ENCODE peak calls at places on chromosome 21, in ten cellular contexts. One of them, this sample, is unnamed.
A peak's percentile ranks its signal among the peaks of the same experiment; 100 is the strongest.

GRCh38 chr21:41141031-41141457 is 26.9 kb upstream of the BACE2 start:
- DNase-seq in hepatocyte: no peak
- DNase-seq in HepG2: no peak
- DNase-seq in PC-3: peak; percentile 77
- DNase-seq in H9: no peak
- DNase-seq in OCI-LY7: no peak
- DNase-seq in mammary epithelial cell: peak; percentile 69
- DNase-seq in IMR-90: peak; percentile 20
- DNase-seq in endothelial cell of umbilical vein: peak; percentile 40
- DNase-seq in astrocyte: peak; percentile 81
- DNase-seq in this sample: no peak

GRCh38 chr21:41167348-41168342 is at the start of gene BACE2:
- DNase-seq in mammary epithelial cell: peak; percentile 79
- DNase-seq in endothelial cell of umbilical vein: peak; percentile 72
- DNase-seq in H9: peak; percentile 74
- DNase-seq in PC-3: peak; percentile 74
- DNase-seq in IMR-90: peak; percentile 68
- DNase-seq in HepG2: no peak
- DNase-seq in OCI-LY7: no peak
- DNase-seq in hepatocyte: peak; percentile 91
- DNase-seq in astrocyte: peak; percentile 61
- DNase-seq in this sample: no peak

GRCh38 chr21:34728479-34728878 is 59.7 kb downstream of the CLIC6 start:
- DNase-seq in hepatocyte: no peak
- DNase-seq in mammary epithelial cell: no peak
- DNase-seq in PC-3: peak; percentile 21
- DNase-seq in HepG2: no peak
- DNase-seq in astrocyte: no peak
- DNase-seq in endothelial cell of umbilical vein: no peak
- DNase-seq in H9: no peak
- DNase-seq in OCI-LY7: no peak
- DNase-seq in IMR-90: no peak
- DNase-seq in this sample: no peak

GRCh38 chr21:42381347-42381984 is 14.4 kb downstream of the TMPRSS3 start:
- DNase-seq in hepatocyte: peak; percentile 71
- DNase-seq in astrocyte: peak; percentile 6
- DNase-seq in HepG2: peak; percentile 69
- DNase-seq in endothelial cell of umbilical vein: peak; percentile 31
- DNase-seq in mammary epithelial cell: peak; percentile 48
- DNase-seq in H9: peak; percentile 76
- DNase-seq in IMR-90: peak; percentile 46
- DNase-seq in PC-3: peak; percentile 77
- DNase-seq in OCI-LY7: peak; percentile 64
- DNase-seq in this sample: peak; percentile 82

GRCh38 chr21:33824156-33824941 is 91.3 kb downstream of the ATP5PO start:
- DNase-seq in IMR-90: no peak
- DNase-seq in hepatocyte: no peak
- DNase-seq in endothelial cell of umbilical vein: no peak
- DNase-seq in H9: no peak
- DNase-seq in astrocyte: peak; percentile 20
- DNase-seq in mammary epithelial cell: no peak
- DNase-seq in PC-3: no peak
- DNase-seq in HepG2: no peak
- DNase-seq in OCI-LY7: no peak
- DNase-seq in this sample: no peak

GRCh38 chr21:25670726-25671125 is 31.7 kb downstream of the JAM2 start:
- DNase-seq in IMR-90: peak; percentile 30
- DNase-seq in mammary epithelial cell: peak; percentile 3
- DNase-seq in astrocyte: peak; percentile 53
- DNase-seq in PC-3: no peak
- DNase-seq in hepatocyte: no peak
- DNase-seq in HepG2: no peak
- DNase-seq in OCI-LY7: no peak
- DNase-seq in H9: no peak
- DNase-seq in endothelial cell of umbilical vein: peak; percentile 73
- DNase-seq in this sample: no peak

GRCh38 chr21:32403201-32403701 is 9.3 kb upstream of the EVA1C start:
- DNase-seq in endothelial cell of umbilical vein: peak; percentile 86
- DNase-seq in HepG2: peak; percentile 48
- DNase-seq in hepatocyte: peak; percentile 83
- DNase-seq in IMR-90: peak; percentile 73
- DNase-seq in OCI-LY7: peak; percentile 70
- DNase-seq in H9: peak; percentile 67
- DNase-seq in astrocyte: peak; percentile 42
- DNase-seq in mammary epithelial cell: peak; percentile 47
- DNase-seq in PC-3: peak; percentile 88
- DNase-seq in this sample: peak; percentile 86

GRCh38 chr21:42038393-42038792 is 28.2 kb upstream of the ZBTB21 start:
- DNase-seq in IMR-90: no peak
- DNase-seq in hepatocyte: no peak
- DNase-seq in mammary epithelial cell: no peak
- DNase-seq in endothelial cell of umbilical vein: no peak
- DNase-seq in astrocyte: no peak
- DNase-seq in HepG2: no peak
- DNase-seq in H9: no peak
- DNase-seq in PC-3: no peak
- DNase-seq in OCI-LY7: no peak
- DNase-seq in this sample: no peak

GRCh38 chr21:16707274-16707673 is 805.6 kb upstream of the CXADR start:
- DNase-seq in mammary epithelial cell: no peak
- DNase-seq in PC-3: no peak
- DNase-seq in endothelial cell of umbilical vein: no peak
- DNase-seq in astrocyte: no peak
- DNase-seq in IMR-90: no peak
- DNase-seq in HepG2: no peak
- DNase-seq in OCI-LY7: no peak
- DNase-seq in hepatocyte: no peak
- DNase-seq in H9: no peak
- DNase-seq in this sample: no peak

GRCh38 chr21:16713331-16714114 is 799.3 kb upstream of the CXADR start:
- DNase-seq in IMR-90: peak; percentile 13
- DNase-seq in PC-3: no peak
- DNase-seq in H9: no peak
- DNase-seq in OCI-LY7: no peak
- DNase-seq in mammary epithelial cell: no peak
- DNase-seq in endothelial cell of umbilical vein: peak; percentile 69
- DNase-seq in astrocyte: peak; percentile 7
- DNase-seq in HepG2: no peak
- DNase-seq in hepatocyte: no peak
- DNase-seq in this sample: no peak

GRCh38 chr21:16708431-16708830 is 804.4 kb upstream of the CXADR start:
- DNase-seq in astrocyte: peak; percentile 36
- DNase-seq in OCI-LY7: no peak
- DNase-seq in IMR-90: peak; percentile 29
- DNase-seq in H9: no peak
- DNase-seq in HepG2: no peak
- DNase-seq in endothelial cell of umbilical vein: peak; percentile 7
- DNase-seq in hepatocyte: no peak
- DNase-seq in mammary epithelial cell: no peak
- DNase-seq in PC-3: no peak
- DNase-seq in this sample: no peak

GRCh38 chr21:16709866-16710550 is 802.8 kb upstream of the CXADR start:
- DNase-seq in HepG2: peak; percentile 16
- DNase-seq in H9: no peak
- DNase-seq in OCI-LY7: no peak
- DNase-seq in hepatocyte: no peak
- DNase-seq in PC-3: no peak
- DNase-seq in IMR-90: peak; percentile 77
- DNase-seq in endothelial cell of umbilical vein: no peak
- DNase-seq in mammary epithelial cell: no peak
- DNase-seq in astrocyte: peak; percentile 76
- DNase-seq in this sample: no peak
- H3K27ac ChIP-seq in HepG2: no peak overlapping the region
- H3K27ac ChIP-seq in H9: no peak overlapping the region
- H3K27ac ChIP-seq in OCI-LY7: no peak overlapping the region
- H3K27ac ChIP-seq in hepatocyte: peak overlapping the region; percentile 20
- H3K27ac ChIP-seq in PC-3: no peak overlapping the region
- H3K27ac ChIP-seq in IMR-90: no peak overlapping the region
- H3K27ac ChIP-seq in endothelial cell of umbilical vein: no peak overlapping the region
- H3K27ac ChIP-seq in mammary epithelial cell: no peak overlapping the region
- H3K27ac ChIP-seq in astrocyte: no peak overlapping the region
- H3K27ac ChIP-seq in this sample: no peak overlapping the region

GRCh38 chr21:37446552-37446951 is 80.0 kb downstream of the DYRK1A start:
- DNase-seq in endothelial cell of umbilical vein: no peak
- DNase-seq in OCI-LY7: no peak
- DNase-seq in hepatocyte: no peak
- DNase-seq in H9: no peak
- DNase-seq in astrocyte: no peak
- DNase-seq in mammary epithelial cell: no peak
- DNase-seq in HepG2: no peak
- DNase-seq in PC-3: no peak
- DNase-seq in IMR-90: no peak
- DNase-seq in this sample: no peak

GRCh38 chr21:37445228-37445627 is 78.7 kb downstream of the DYRK1A start:
- DNase-seq in OCI-LY7: no peak
- DNase-seq in hepatocyte: no peak
- DNase-seq in mammary epithelial cell: no peak
- DNase-seq in astrocyte: peak; percentile 74
- DNase-seq in H9: no peak
- DNase-seq in IMR-90: peak; percentile 62
- DNase-seq in HepG2: no peak
- DNase-seq in endothelial cell of umbilical vein: no peak
- DNase-seq in PC-3: no peak
- DNase-seq in this sample: no peak

GRCh38 chr21:37450385-37451044 is 83.9 kb downstream of the DYRK1A start:
- DNase-seq in PC-3: peak; percentile 70
- DNase-seq in astrocyte: peak; percentile 62
- DNase-seq in mammary epithelial cell: peak; percentile 60
- DNase-seq in IMR-90: peak; percentile 58
- DNase-seq in endothelial cell of umbilical vein: peak; percentile 64
- DNase-seq in hepatocyte: no peak
- DNase-seq in OCI-LY7: no peak
- DNase-seq in HepG2: no peak
- DNase-seq in H9: no peak
- DNase-seq in this sample: no peak

GRCh38 chr21:37449302-37449937 is 82.8 kb downstream of the DYRK1A start:
- DNase-seq in IMR-90: no peak
- DNase-seq in astrocyte: no peak
- DNase-seq in hepatocyte: no peak
- DNase-seq in OCI-LY7: no peak
- DNase-seq in H9: no peak
- DNase-seq in HepG2: no peak
- DNase-seq in PC-3: no peak
- DNase-seq in mammary epithelial cell: no peak
- DNase-seq in endothelial cell of umbilical vein: no peak
- DNase-seq in this sample: no peak

GRCh38 chr21:37447288-37447936 is 80.8 kb downstream of the DYRK1A start:
- DNase-seq in mammary epithelial cell: no peak
- DNase-seq in H9: no peak
- DNase-seq in OCI-LY7: no peak
- DNase-seq in astrocyte: no peak
- DNase-seq in HepG2: no peak
- DNase-seq in endothelial cell of umbilical vein: no peak
- DNase-seq in PC-3: no peak
- DNase-seq in IMR-90: no peak
- DNase-seq in hepatocyte: no peak
- DNase-seq in this sample: no peak
- H4K20me1 ChIP-seq in mammary epithelial cell: no peaks in the 10 kb centered on the region
- H4K20me1 ChIP-seq in H9: peaks cover 3% of the 10 kb centered on the region
- H4K20me1 ChIP-seq in OCI-LY7: peaks cover 36% of the 10 kb centered on the region
- H4K20me1 ChIP-seq in astrocyte: peaks cover 84% of the 10 kb centered on the region
- H4K20me1 ChIP-seq in HepG2: peaks cover 47% of the 10 kb centered on the region
- H4K20me1 ChIP-seq in endothelial cell of umbilical vein: peaks cover 12% of the 10 kb centered on the region
- H4K20me1 ChIP-seq in PC-3: peaks cover 81% of the 10 kb centered on the region
- H4K20me1 ChIP-seq in IMR-90: peaks cover 85% of the 10 kb centered on the region
- H4K20me1 ChIP-seq in hepatocyte: peaks cover 96% of the 10 kb centered on the region
- H4K20me1 ChIP-seq in this sample: peaks cover 16% of the 10 kb centered on the region

GRCh38 chr21:45979141-45979631 is 2.4 kb upstream of the COL6A1 start:
- DNase-seq in hepatocyte: no peak
- DNase-seq in mammary epithelial cell: no peak
- DNase-seq in H9: peak; percentile 38
- DNase-seq in HepG2: no peak
- DNase-seq in endothelial cell of umbilical vein: no peak
- DNase-seq in PC-3: peak; percentile 79
- DNase-seq in OCI-LY7: no peak
- DNase-seq in astrocyte: no peak
- DNase-seq in IMR-90: no peak
- DNase-seq in this sample: no peak

GRCh38 chr21:45976666-45977335 is 4.8 kb upstream of the COL6A1 start:
- DNase-seq in H9: peak; percentile 41
- DNase-seq in mammary epithelial cell: no peak
- DNase-seq in astrocyte: no peak
- DNase-seq in hepatocyte: no peak
- DNase-seq in IMR-90: no peak
- DNase-seq in HepG2: no peak
- DNase-seq in endothelial cell of umbilical vein: no peak
- DNase-seq in OCI-LY7: no peak
- DNase-seq in PC-3: no peak
- DNase-seq in this sample: no peak

GRCh38 chr21:45975017-45975595 is 6.5 kb upstream of the COL6A1 start:
- DNase-seq in PC-3: peak; percentile 70
- DNase-seq in mammary epithelial cell: peak; percentile 16
- DNase-seq in OCI-LY7: no peak
- DNase-seq in astrocyte: peak; percentile 45
- DNase-seq in IMR-90: peak; percentile 43
- DNase-seq in hepatocyte: peak; percentile 74
- DNase-seq in HepG2: no peak
- DNase-seq in H9: peak; percentile 69
- DNase-seq in endothelial cell of umbilical vein: no peak
- DNase-seq in this sample: no peak

GRCh38 chr21:45979651-45980050 is 1.9 kb upstream of the COL6A1 start:
- DNase-seq in mammary epithelial cell: no peak
- DNase-seq in endothelial cell of umbilical vein: no peak
- DNase-seq in OCI-LY7: no peak
- DNase-seq in PC-3: peak; percentile 11
- DNase-seq in IMR-90: no peak
- DNase-seq in H9: no peak
- DNase-seq in hepatocyte: no peak
- DNase-seq in HepG2: no peak
- DNase-seq in astrocyte: no peak
- DNase-seq in this sample: no peak

DNA sequence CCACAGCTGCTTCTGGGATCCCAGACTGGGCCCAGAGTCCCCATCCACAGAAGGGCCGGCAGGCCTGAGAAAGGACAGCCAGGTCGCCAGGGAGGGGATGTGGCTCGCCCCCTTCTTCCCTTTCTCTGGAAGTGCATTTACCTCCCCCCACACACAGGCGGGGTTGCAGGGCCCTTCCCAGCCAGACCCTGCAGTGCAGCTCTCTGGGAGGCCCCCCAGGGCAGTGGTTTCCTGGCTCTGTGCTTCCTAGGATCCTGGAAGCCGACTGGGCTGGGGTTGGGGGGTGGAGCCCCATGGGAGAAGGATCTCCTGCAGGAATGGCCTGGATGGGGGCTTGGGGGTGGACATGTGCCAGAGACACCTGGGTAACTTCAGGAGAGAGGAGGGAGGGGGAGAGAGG is 4.2 kb upstream of the COL6A1 start:
- DNase-seq in OCI-LY7: no peak
- DNase-seq in hepatocyte: no peak
- DNase-seq in IMR-90: no peak
- DNase-seq in astrocyte: no peak
- DNase-seq in mammary epithelial cell: no peak
- DNase-seq in PC-3: no peak
- DNase-seq in H9: peak; percentile 71
- DNase-seq in HepG2: no peak
- DNase-seq in endothelial cell of umbilical vein: no peak
- DNase-seq in this sample: no peak
- H3K27ac ChIP-seq in OCI-LY7: no peak overlapping the region
- H3K27ac ChIP-seq in hepatocyte: peak overlapping the region; percentile 88
- H3K27ac ChIP-seq in IMR-90: peak overlapping the region; percentile 4
- H3K27ac ChIP-seq in astrocyte: no peak overlapping the region
- H3K27ac ChIP-seq in mammary epithelial cell: no peak overlapping the region
- H3K27ac ChIP-seq in PC-3: no peak overlapping the region
- H3K27ac ChIP-seq in H9: no peak overlapping the region
- H3K27ac ChIP-seq in HepG2: no peak overlapping the region
- H3K27ac ChIP-seq in endothelial cell of umbilical vein: no peak overlapping the region
- H3K27ac ChIP-seq in this sample: no peak overlapping the region

GRCh38 chr21:37183749-37184148 is 83.4 kb downstream of the VPS26C start:
- DNase-seq in hepatocyte: no peak
- DNase-seq in H9: no peak
- DNase-seq in astrocyte: no peak
- DNase-seq in endothelial cell of umbilical vein: no peak
- DNase-seq in HepG2: no peak
- DNase-seq in IMR-90: no peak
- DNase-seq in mammary epithelial cell: no peak
- DNase-seq in OCI-LY7: no peak
- DNase-seq in PC-3: no peak
- DNase-seq in this sample: no peak
- H4K20me1 ChIP-seq in hepatocyte: peaks cover 10% of the 10 kb centered on the region
- H4K20me1 ChIP-seq in H9: no peaks in the 10 kb centered on the region
- H4K20me1 ChIP-seq in astrocyte: peaks cover 63% of the 10 kb centered on the region
- H4K20me1 ChIP-seq in endothelial cell of umbilical vein: no peaks in the 10 kb centered on the region
- H4K20me1 ChIP-seq in HepG2: no peaks in the 10 kb centered on the region
- H4K20me1 ChIP-seq in IMR-90: peaks cover 11% of the 10 kb centered on the region
- H4K20me1 ChIP-seq in mammary epithelial cell: no peaks in the 10 kb centered on the region
- H4K20me1 ChIP-seq in OCI-LY7: no peaks in the 10 kb centered on the region
- H4K20me1 ChIP-seq in PC-3: no peaks in the 10 kb centered on the region
- H4K20me1 ChIP-seq in this sample: no peaks in the 10 kb centered on the region

This sample was measured in Karpas-422.